ENCODE peak calls at places on chromosomes 2 and 18, in six cellular contexts. Z, I, D, W, Q and G are unnamed samples.

GRCh38 chr2:11147263-11147662 is 8.0 kb upstream of the SLC66A3 start:
- DNase-seq in Z (no peak), I (no peak), D (no peak), W (no peak), Q (no peak), G (no peak)

GRCh38 chr2:124024491-124025348 is at the start of gene CNTNAP5:
- DNase-seq in Z (peak; percentile 57), I (no peak), D (peak; percentile 93), W (peak; percentile 21), Q (peak; percentile 52), G (peak; percentile 87)

GRCh38 chr18:62403125-62403524 is 78.0 kb downstream of the TNFRSF11A start:
- DNase-seq in Z (no peak), I (no peak), D (no peak), W (no peak), Q (no peak), G (no peak)

GRCh38 chr2:173555833-173556232 is 201.2 kb downstream of the CDCA7 start:
- DNase-seq in Z (no peak), I (no peak), D (no peak), W (peak; percentile 31), Q (no peak), G (peak; percentile 39)

GRCh38 chr2:178858896-178859628 is 51.8 kb upstream of the TTN start:
- DNase-seq in Z (no peak), I (no peak), D (no peak), W (no peak), Q (no peak), G (no peak)

GRCh38 chr2:97660775-97661417 is 2.9 kb downstream of the ACTR1B start:
- DNase-seq in Z (no peak), I (no peak), D (no peak), W (peak; percentile 44), Q (peak; percentile 18), G (no peak)

GRCh38 chr2:169928463-169928864 is 101.2 kb downstream of the UBR3 start:
- DNase-seq in Z (peak; percentile 61), I (no peak), D (peak; percentile 69), W (peak; percentile 40), Q (peak; percentile 28), G (peak; percentile 66)

GRCh38 chr2:120435671-120436459 is 89.9 kb downstream of the INHBB start:
- DNase-seq in Z (no peak), I (no peak), D (no peak), W (no peak), Q (no peak), G (no peak)

GRCh38 chr2:191041418-191042161 is 27.6 kb upstream of the STAT1 start:
- DNase-seq in Z (peak; percentile 49), I (no peak), D (peak; percentile 36), W (peak; percentile 44), Q (peak; percentile 10), G (peak; percentile 69)

GRCh38 chr2:3465844-3466481 is 53.4 kb downstream of the ADI1 start:
- DNase-seq in Z (peak; percentile 97), I (no peak), D (no peak), W (peak; percentile 95), Q (no peak), G (peak; percentile 68)

GRCh38 chr2:33370886-33371285 is 105.6 kb upstream of the RASGRP3 start:
- DNase-seq in Z (no peak), I (no peak), D (no peak), W (no peak), Q (no peak), G (no peak)

GRCh38 chr2:46735108-46735691 is 180.4 kb downstream of the MCFD2 start:
- DNase-seq in Z (no peak), I (no peak), D (no peak), W (no peak), Q (no peak), G (no peak)

DNA sequence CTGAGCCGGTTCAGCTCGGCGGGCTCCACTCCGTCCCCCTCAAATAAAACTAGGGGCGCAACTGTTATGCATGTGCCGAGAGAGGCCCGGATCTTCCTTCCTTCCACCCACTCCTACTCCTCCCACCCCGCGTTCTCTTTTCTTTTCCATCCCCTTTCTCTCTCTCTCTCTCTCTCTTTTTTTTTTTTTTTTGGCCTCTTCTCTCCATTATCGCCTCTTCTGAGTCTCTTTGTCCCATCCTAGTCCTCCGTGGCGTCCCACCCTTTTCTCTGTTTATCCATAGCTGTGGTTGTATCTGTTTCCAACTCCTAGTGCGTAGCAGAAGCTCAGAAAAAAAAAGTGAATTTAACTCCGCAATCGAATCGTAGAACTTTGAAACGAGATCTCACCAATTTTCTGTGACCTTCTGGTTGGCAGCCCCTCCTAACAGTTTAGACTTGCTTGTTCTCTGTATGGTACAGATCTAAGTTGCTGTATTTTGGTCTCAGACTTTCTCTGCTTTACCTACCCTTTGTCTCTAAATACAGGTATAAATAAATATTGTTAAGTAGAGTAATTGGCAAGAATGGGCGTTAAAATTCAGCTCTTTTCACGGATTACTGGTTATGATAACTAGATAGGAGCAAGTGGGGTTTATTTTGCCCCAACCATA is 3.6 kb downstream of the RAX start:
- DNase-seq in Z (no peak), I (no peak), D (no peak), W (no peak), Q (no peak), G (no peak)
- TF ChIP-seq EZH2 in Z (peak; percentile 95), I (no peak), D (peak; percentile 92), W (peak; percentile 46), Q (no peak), G (peak; percentile 68)

DNA sequence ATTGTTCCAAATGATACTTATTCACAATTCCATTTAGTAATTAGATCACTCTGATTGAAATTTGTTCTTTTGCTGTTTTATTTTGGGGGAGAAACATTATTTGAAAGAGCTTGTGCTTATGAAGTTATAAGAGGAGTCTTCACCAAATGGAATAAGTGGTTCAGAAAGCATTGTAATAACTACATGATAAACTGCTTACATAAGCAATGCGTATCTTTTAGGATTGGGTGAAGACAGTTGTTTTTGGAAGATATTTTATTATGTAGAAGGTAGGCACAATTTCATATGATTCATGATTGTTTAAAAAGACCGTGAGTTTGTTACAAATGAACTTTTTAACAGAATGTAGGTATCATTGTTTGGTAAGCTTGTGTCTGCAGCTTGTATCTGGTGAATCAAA is 14.5 kb downstream of the ZNF638 start:
- DNase-seq in Z (no peak), I (no peak), D (no peak), W (no peak), Q (no peak), G (no peak)
- H4K20me1 ChIP-seq in Z (peaks cover 69% of the 10 kb centered on the region), I (peaks cover 91% of the 10 kb centered on the region), D (peaks cover 88% of the 10 kb centered on the region), W (peaks cover 10% of the 10 kb centered on the region), Q (peaks cover 16% of the 10 kb centered on the region), G (peaks cover 100% of the 10 kb centered on the region)

DNA sequence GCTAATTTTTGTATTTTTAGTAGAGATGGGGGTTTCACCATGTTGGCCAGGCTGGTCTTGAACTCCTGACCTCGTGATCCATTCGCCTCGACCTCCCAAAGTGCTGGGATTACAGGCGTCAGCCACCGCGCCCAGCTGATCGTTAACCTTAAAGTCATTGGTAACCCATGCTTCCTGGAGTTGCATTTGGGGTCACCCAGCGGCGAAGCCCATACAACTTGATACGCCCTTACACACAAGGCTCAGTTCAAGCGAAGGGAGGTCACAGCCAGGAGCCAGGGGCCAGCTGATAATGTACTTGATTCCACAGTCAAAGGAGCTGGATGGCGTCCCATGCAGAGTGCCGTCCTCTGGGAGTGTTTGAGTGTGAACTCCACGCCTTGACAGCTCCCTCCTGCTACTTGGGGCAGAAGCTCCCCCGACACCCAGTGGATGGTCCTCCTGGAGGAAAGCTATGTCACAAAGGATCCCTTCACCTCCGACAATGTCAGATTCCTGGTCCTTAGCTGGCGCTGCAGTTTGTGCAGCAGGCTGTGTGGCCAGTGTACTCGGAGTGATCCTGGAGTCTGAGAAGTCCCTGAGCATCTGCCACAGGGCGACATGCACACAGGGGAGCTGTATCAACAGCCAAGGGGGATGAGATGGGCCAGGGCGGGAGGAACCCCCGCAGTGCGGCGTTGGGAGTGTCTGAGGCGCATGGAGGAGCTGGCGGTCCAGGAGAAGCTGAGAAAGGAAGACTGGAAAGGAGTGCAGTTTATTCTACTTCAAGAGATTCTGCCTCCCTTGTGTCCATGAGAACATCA is 7.9 kb downstream of the CLHC1 start:
- DNase-seq in Z (no peak), I (no peak), D (peak; percentile 43), W (no peak), Q (no peak), G (no peak)
- TF ChIP-seq EZH2 in Z (no peak), I (no peak), D (no peak), W (no peak), Q (no peak), G (no peak)

DNA sequence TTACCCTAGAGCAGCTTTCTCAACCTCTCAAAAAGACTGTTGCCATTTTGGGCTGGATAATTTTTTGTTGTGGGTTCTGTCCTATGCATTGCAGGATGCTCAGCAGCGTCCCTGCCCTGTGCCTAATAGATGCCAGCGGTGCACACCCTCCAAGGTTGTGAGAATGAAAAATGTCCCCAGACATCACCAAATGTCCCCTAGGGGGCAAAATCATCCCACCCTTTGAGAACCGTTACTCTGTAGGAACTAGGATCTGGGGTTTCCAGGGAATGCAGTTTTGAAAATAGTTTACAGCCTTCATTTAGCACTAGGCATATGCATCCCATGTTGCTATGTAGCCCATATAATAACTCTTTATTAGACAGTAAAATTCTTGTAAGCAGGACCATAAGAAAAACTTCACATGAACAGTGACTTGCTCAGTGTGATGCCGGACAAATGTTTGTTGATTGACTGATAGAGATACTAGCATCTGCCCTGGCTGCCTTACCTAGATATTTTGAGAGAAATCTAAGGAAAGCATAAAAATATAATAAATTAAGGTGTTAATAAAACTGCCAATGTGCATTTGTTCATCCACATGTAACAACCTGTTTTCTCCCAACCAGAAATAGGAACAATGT is 79.2 kb upstream of the EPC2 start:
- DNase-seq in Z (no peak), I (no peak), D (peak; percentile 60), W (no peak), Q (no peak), G (no peak)
- H4K20me1 ChIP-seq in Z (no peaks in the 10 kb centered on the region), I (no peaks in the 10 kb centered on the region), D (no peaks in the 10 kb centered on the region), W (no peaks in the 10 kb centered on the region), Q (peaks cover 10% of the 10 kb centered on the region), G (no peaks in the 10 kb centered on the region)

DNA sequence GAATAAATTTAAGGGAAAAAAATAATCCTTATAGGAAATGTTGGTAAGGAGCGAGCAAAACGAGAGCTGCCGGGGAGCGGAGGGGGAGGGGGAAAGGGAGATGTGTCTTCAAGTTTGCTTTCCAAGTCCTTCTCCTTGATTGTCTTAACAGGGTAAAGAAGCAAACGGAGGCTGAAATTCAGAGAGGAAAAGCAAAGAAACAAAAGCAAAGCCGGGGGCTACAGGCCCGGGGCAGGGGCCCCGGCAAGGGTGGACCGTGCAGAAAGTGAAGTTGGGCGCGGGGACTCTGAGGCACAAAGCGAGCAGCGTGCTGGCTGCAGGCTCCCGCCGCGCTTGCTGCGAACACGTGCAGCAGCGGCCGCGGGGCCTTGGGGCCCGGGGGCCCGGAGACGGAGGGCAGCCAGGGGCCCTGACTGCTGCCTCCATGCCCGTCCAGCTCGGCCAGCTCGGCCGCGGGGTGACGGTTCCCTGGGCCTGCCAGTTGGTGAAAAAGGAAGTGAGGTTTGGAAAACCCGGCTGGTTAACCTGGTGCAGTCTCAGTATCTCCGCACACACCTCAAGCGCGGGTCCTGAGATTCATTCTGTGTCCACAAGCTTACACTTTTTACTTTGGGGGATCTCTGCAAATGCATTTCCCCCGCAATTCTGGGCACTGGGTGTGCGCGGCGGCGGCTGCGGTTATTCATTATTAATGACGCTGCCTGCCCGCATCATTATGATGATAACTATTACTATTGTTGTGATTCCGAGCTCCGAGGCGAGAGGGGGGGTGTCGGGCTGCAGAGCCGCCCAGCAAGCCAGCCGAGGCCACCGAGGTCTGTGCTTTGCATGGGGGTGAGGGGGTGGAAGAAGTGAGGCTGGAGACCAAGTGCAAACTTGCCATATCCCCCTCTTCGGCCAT is 4.0 kb downstream of the BCL11A start:
- DNase-seq in Z (peak; percentile 73), I (peak; percentile 63), D (peak; percentile 75), W (peak; percentile 38), Q (no peak), G (peak; percentile 67)
- TF ChIP-seq EZH2 in Z (no peak), I (no peak), D (no peak), W (peak; percentile 24), Q (no peak), G (no peak)